ENCODE peak calls at places on chromosomes 7 and 10, in seven cellular contexts. N, O, S, W, U, I and T are unnamed samples.

GRCh38 chr10:7513936-7514335 is 103.1 kb upstream of the SFMBT2 start:
- DNase-seq in N (no peak), O (no peak), S (no peak), W (peak), U (no peak), I (no peak), T (no peak)

GRCh38 chr10:48252354-48252650 is 22.2 kb downstream of the FRMPD2 start:
- DNase-seq in N (no peak), O (no peak), S (peak), W (no peak), U (no peak), I (no peak), T (no peak)

GRCh38 chr7:144027070-144027469 is 21.7 kb upstream of the OR2A5 start:
- DNase-seq in N (peak), O (peak), S (no peak), W (no peak), U (no peak), I (no peak), T (no peak)

GRCh38 chr7:91280604-91281003 is 16.4 kb downstream of the FZD1 start:
- DNase-seq in N (peak), O (no peak), S (no peak), W (no peak), U (no peak), I (no peak), T (no peak)

GRCh38 chr10:110067960-110068770 is 60.4 kb downstream of the ADD3 start:
- DNase-seq in N (no peak), O (no peak), S (no peak), W (no peak), U (no peak), I (no peak), T (peak)

GRCh38 chr7:129864042-129864441 is 88.7 kb downstream of the UBE2H start:
- DNase-seq in N (no peak), O (no peak), S (no peak), W (no peak), U (no peak), I (no peak), T (no peak)

GRCh38 chr7:4139656-4140320 is 542.3 kb upstream of the FOXK1 start:
- DNase-seq in N (no peak), O (no peak), S (peak), W (no peak), U (no peak), I (no peak), T (no peak)

GRCh38 chr7:82050792-82051191 is 280.9 kb upstream of the HGF start:
- DNase-seq in N (peak), O (peak), S (no peak), W (no peak), U (no peak), I (no peak), T (no peak)

GRCh38 chr7:28125381-28126046 is 55.1 kb downstream of the JAZF1 start:
- DNase-seq in N (no peak), O (no peak), S (no peak), W (no peak), U (no peak), I (no peak), T (no peak)

GRCh38 chr10:7151538-7151937 is 259.3 kb downstream of the SFMBT2 start:
- DNase-seq in N (no peak), O (no peak), S (no peak), W (no peak), U (no peak), I (no peak), T (no peak)

GRCh38 chr10:119675483-119676170 is 24.4 kb downstream of the BAG3 start:
- DNase-seq in N (no peak), O (no peak), S (no peak), W (no peak), U (no peak), I (no peak), T (no peak)

GRCh38 chr10:133167693-133168616 is 7.9 kb downstream of the KNDC1 start:
- DNase-seq in N (no peak), O (no peak), S (peak), W (no peak), U (no peak), I (peak), T (no peak)

GRCh38 chr10:125148021-125148439 is 12.3 kb downstream of the CTBP2 start:
- DNase-seq in N (no peak), O (no peak), S (peak), W (no peak), U (peak), I (no peak), T (no peak)

GRCh38 chr10:36662571-36662970 is 462.8 kb upstream of the ANKRD30A start:
- DNase-seq in N (no peak), O (no peak), S (no peak), W (no peak), U (no peak), I (no peak), T (no peak)

GRCh38 chr10:129467346-129468119 is 492 bp downstream of the MGMT start:
- DNase-seq in N (peak), O (no peak), S (peak), W (peak), U (no peak), I (no peak), T (no peak)

GRCh38 chr7:81676813-81677212 is 93.0 kb downstream of the HGF start:
- DNase-seq in N (peak), O (no peak), S (no peak), W (no peak), U (no peak), I (no peak), T (no peak)

GRCh38 chr7:132425920-132426319 is 150.3 kb downstream of the PLXNA4 start:
- DNase-seq in N (no peak), O (no peak), S (no peak), W (no peak), U (no peak), I (no peak), T (no peak)

GRCh38 chr10:78777466-78778256 is 291.1 kb upstream of the ZMIZ1 start:
- DNase-seq in N (peak), O (no peak), S (peak), W (no peak), U (peak), I (no peak), T (no peak)

GRCh38 chr7:12222889-12223579 is 11.9 kb downstream of the TMEM106B start:
- DNase-seq in N (no peak), O (no peak), S (no peak), W (no peak), U (no peak), I (no peak), T (no peak)

GRCh38 chr7:138502023-138502767 is 42.1 kb downstream of the TRIM24 start:
- DNase-seq in N (no peak), O (no peak), S (no peak), W (no peak), U (no peak), I (no peak), T (no peak)

GRCh38 chr10:34854147-34854601 is 39.1 kb upstream of the PARD3 start:
- DNase-seq in N (peak), O (peak), S (peak), W (no peak), U (peak), I (no peak), T (no peak)

GRCh38 chr10:101229275-101230184 is at the start of gene LBX1:
- DNase-seq in N (no peak), O (no peak), S (no peak), W (no peak), U (no peak), I (no peak), T (no peak)

GRCh38 chr10:5512881-5513698 is 11.7 kb upstream of the CALML3 start:
- DNase-seq in N (no peak), O (no peak), S (peak), W (no peak), U (no peak), I (peak), T (no peak)

GRCh38 chr7:7968544-7969305 is at the start of gene GLCCI1:
- DNase-seq in N (peak), O (peak), S (peak), W (peak), U (peak), I (peak), T (peak)

GRCh38 chr7:7969306-7970112 is 913 bp downstream of the GLCCI1 start:
- DNase-seq in N (peak), O (peak), S (peak), W (peak), U (peak), I (peak), T (peak)

GRCh38 chr7:7970113-7970619 is 1.6 kb downstream of the GLCCI1 start:
- DNase-seq in N (no peak), O (no peak), S (no peak), W (no peak), U (no peak), I (no peak), T (no peak)

GRCh38 chr7:7966141-7966734 is 2.4 kb upstream of the GLCCI1 start:
- DNase-seq in N (no peak), O (no peak), S (no peak), W (no peak), U (no peak), I (no peak), T (no peak)

DNA sequence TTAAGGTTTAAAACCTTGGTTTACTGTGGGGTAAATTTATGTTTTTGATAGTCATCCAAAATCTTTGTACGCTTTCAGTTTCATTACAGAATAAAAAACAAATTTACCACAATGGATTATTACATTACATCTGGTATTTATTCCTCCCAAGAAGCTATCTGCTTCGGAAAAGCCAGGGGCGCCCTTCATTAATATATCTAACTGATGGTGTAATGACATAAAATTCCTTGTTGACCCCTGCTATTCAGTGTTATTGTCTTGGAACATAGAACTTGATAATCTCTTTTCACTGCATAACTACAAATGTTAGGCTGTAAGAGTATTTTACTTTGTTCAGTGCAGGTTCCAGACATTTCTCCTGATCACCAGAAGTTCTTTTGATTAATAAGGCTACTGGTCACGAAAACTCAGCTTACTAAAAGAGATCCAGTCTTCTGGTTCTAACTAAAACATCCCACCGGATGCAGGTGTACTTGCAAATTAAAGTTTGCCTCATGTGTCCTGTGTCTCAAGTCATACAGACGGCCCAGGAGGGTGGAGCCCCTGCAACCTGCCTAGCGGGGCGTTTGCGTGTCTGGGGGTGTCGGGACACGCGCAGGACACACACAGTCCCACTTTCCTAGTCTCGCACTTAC is 570 bp upstream of the GLCCI1 start:
- DNase-seq in N (no peak), O (no peak), S (no peak), W (no peak), U (no peak), I (no peak), T (no peak)
- TF ChIP-seq POLR2A in N (peak), O (no peak), S (no peak), W (no peak), U (no peak), I (no peak), T (peak)

GRCh38 chr10:116615199-116615776 is 5.5 kb upstream of the PNLIPRP2 start:
- DNase-seq in N (no peak), O (no peak), S (no peak), W (no peak), U (no peak), I (no peak), T (no peak)
- TF ChIP-seq POLR2A in N (no peak), O (no peak), S (no peak), W (no peak), U (no peak), I (no peak), T (no peak)

GRCh38 chr7:100874300-100874576 is 665 bp upstream of the SRRT start:
- DNase-seq in N (no peak), O (no peak), S (no peak), W (no peak), U (no peak), I (no peak), T (no peak)

GRCh38 chr7:100878013-100878412 is 3.1 kb downstream of the SRRT start:
- DNase-seq in N (no peak), O (no peak), S (no peak), W (no peak), U (no peak), I (no peak), T (no peak)

GRCh38 chr7:100873599-100874299 is 1.2 kb upstream of the SRRT start:
- DNase-seq in N (no peak), O (no peak), S (no peak), W (no peak), U (no peak), I (no peak), T (no peak)

GRCh38 chr7:100875356-100875751 is 451 bp downstream of the SRRT start:
- DNase-seq in N (no peak), O (no peak), S (peak), W (peak), U (no peak), I (no peak), T (no peak)

GRCh38 chr7:100874577-100875355 is at the start of gene SRRT:
- DNase-seq in N (peak), O (peak), S (peak), W (peak), U (peak), I (peak), T (peak)
- TF ChIP-seq POLR2A in N (peak), O (peak), S (peak), W (peak), U (peak), I (peak), T (peak)

GRCh38 chr7:100443096-100443840 is 7.0 kb upstream of the PPP1R35 start:
- DNase-seq in N (no peak), O (no peak), S (no peak), W (peak), U (peak), I (no peak), T (no peak)

GRCh38 chr7:100441641-100442535 is 5.6 kb upstream of the PPP1R35 start:
- DNase-seq in N (no peak), O (no peak), S (peak), W (peak), U (peak), I (no peak), T (no peak)

GRCh38 chr7:100449190-100449795 is 13.0 kb upstream of the PPP1R35 start:
- DNase-seq in N (no peak), O (no peak), S (no peak), W (no peak), U (no peak), I (no peak), T (no peak)

GRCh38 chr7:100446040-100446439 is 9.7 kb upstream of the PPP1R35 start:
- DNase-seq in N (peak), O (no peak), S (no peak), W (no peak), U (no peak), I (no peak), T (no peak)

GRCh38 chr7:100444311-100445278 is 8.3 kb upstream of the PPP1R35 start:
- DNase-seq in N (peak), O (peak), S (no peak), W (peak), U (peak), I (no peak), T (no peak)
- TF ChIP-seq POLR2A in N (no peak), O (no peak), S (no peak), W (peak), U (no peak), I (no peak), T (no peak)

GRCh38 chr10:62803993-62804383 is 532 bp upstream of the ADO start:
- DNase-seq in N (peak), O (no peak), S (no peak), W (no peak), U (no peak), I (no peak), T (no peak)

GRCh38 chr10:62805139-62806092 is 896 bp downstream of the ADO start:
- DNase-seq in N (peak), O (peak), S (peak), W (peak), U (peak), I (peak), T (no peak)

GRCh38 chr10:62810131-62810530 is 5.6 kb downstream of the ADO start:
- DNase-seq in N (no peak), O (no peak), S (no peak), W (no peak), U (no peak), I (no peak), T (no peak)

GRCh38 chr10:62806246-62806645 is 1.7 kb downstream of the ADO start:
- DNase-seq in N (peak), O (no peak), S (no peak), W (no peak), U (no peak), I (no peak), T (no peak)

GRCh38 chr10:62804384-62805138 is at the start of gene ADO:
- DNase-seq in N (peak), O (peak), S (peak), W (peak), U (peak), I (peak), T (peak)
- TF ChIP-seq POLR2A in N (peak), O (peak), S (peak), W (peak), U (peak), I (no peak), T (peak)

GRCh38 chr10:67884313-67884841 is at the start of gene SIRT1:
- DNase-seq in N (peak), O (peak), S (peak), W (peak), U (peak), I (peak), T (peak)
- TF ChIP-seq POLR2A in N (peak), O (peak), S (peak), W (peak), U (peak), I (peak), T (peak)